ENCODE peak calls at places on chromosome 21, in seven cellular contexts. J is activated CD4-positive, CD25-positive, alpha-beta regulatory T cell treated with anti-CD3 and anti-CD28 coated beads, Interleukin-2, amount 50 U/mL, for 16 hours; H is left kidney; U is sciatic nerve; M is stomach; F is HS-5; W is hepatocyte. Y is an unnamed sample.

GRCh38 chr21:36511484-36512227 is 31.7 kb upstream of the CLDN14 start:
- DNase-seq in J (no peak), H (no peak), U (no peak), M (no peak), F (no peak), W (no peak), Y (no peak)

GRCh38 chr21:43734131-43734634 is 15.3 kb downstream of the PDXK start:
- DNase-seq in J (no peak), H (no peak), U (no peak), M (peak), F (no peak), W (no peak), Y (no peak)

GRCh38 chr21:45120975-45121374 is 46.6 kb downstream of the ADARB1 start:
- DNase-seq in J (no peak), H (peak), U (no peak), M (no peak), F (no peak), W (no peak), Y (no peak)

GRCh38 chr21:28294046-28294445 is 698.6 kb downstream of the LTN1 start:
- DNase-seq in J (no peak), H (no peak), U (no peak), M (no peak), F (peak), W (no peak), Y (no peak)

GRCh38 chr21:43196789-43197188 is 28.0 kb downstream of the CRYAA start:
- DNase-seq in J (no peak), H (peak), U (peak), M (peak), F (no peak), W (peak), Y (no peak)

GRCh38 chr21:15034126-15034848 is 30.5 kb downstream of the NRIP1 start:
- DNase-seq in J (no peak), H (no peak), U (no peak), M (no peak), F (peak), W (no peak), Y (no peak)

GRCh38 chr21:44625756-44626155 is 1.1 kb upstream of the KRTAP10-9 start:
- DNase-seq in J (no peak), H (no peak), U (no peak), M (no peak), F (no peak), W (no peak), Y (no peak)

GRCh38 chr21:16534408-16535099 is 804.8 kb downstream of the USP25 start:
- DNase-seq in J (no peak), H (peak), U (peak), M (peak), F (no peak), W (peak), Y (no peak)

GRCh38 chr21:46431448-46431847 is 27.2 kb upstream of the DIP2A start:
- DNase-seq in J (no peak), H (no peak), U (no peak), M (no peak), F (no peak), W (no peak), Y (no peak)

GRCh38 chr21:37765501-37765900 is 150.8 kb downstream of the KCNJ6 start:
- DNase-seq in J (no peak), H (no peak), U (no peak), M (no peak), F (no peak), W (no peak), Y (no peak)

GRCh38 chr21:35614412-35614901 is 445.9 kb downstream of the SETD4 start:
- DNase-seq in J (no peak), H (peak), U (no peak), M (no peak), F (no peak), W (no peak), Y (no peak)

GRCh38 chr21:34693192-34693810 is 24.5 kb downstream of the CLIC6 start:
- DNase-seq in J (peak), H (peak), U (no peak), M (peak), F (peak), W (peak), Y (no peak)

GRCh38 chr21:33117268-33117888 is 47.4 kb downstream of the OLIG1 start:
- DNase-seq in J (no peak), H (no peak), U (no peak), M (no peak), F (no peak), W (no peak), Y (no peak)

GRCh38 chr21:45698493-45698947 is 55.0 kb downstream of the PCBP3 start:
- DNase-seq in J (no peak), H (no peak), U (no peak), M (no peak), F (peak), W (peak), Y (no peak)

GRCh38 chr21:38848187-38848609 is 42.5 kb downstream of the ETS2 start:
- DNase-seq in J (no peak), H (peak), U (no peak), M (no peak), F (no peak), W (peak), Y (no peak)

GRCh38 chr21:35223480-35224156 is 174.5 kb upstream of the RUNX1 start:
- DNase-seq in J (no peak), H (no peak), U (no peak), M (no peak), F (no peak), W (no peak), Y (no peak)

GRCh38 chr21:35025206-35026152 is 23.6 kb downstream of the RUNX1 start:
- DNase-seq in J (no peak), H (no peak), U (no peak), M (no peak), F (no peak), W (no peak), Y (no peak)

GRCh38 chr21:21688877-21689276 is 690.7 kb downstream of the NCAM2 start:
- DNase-seq in J (no peak), H (peak), U (no peak), M (no peak), F (no peak), W (peak), Y (no peak)

GRCh38 chr21:44054710-44055109 is 42.6 kb downstream of the TRAPPC10 start:
- DNase-seq in J (no peak), H (peak), U (no peak), M (no peak), F (no peak), W (peak), Y (no peak)

GRCh38 chr21:26116456-26117011 is 54.0 kb downstream of the APP start:
- DNase-seq in J (no peak), H (peak), U (no peak), M (no peak), F (peak), W (peak), Y (no peak)

GRCh38 chr21:29332461-29333354 is 34.0 kb downstream of the BACH1 start:
- DNase-seq in J (no peak), H (no peak), U (no peak), M (no peak), F (peak), W (no peak), Y (no peak)

GRCh38 chr21:34983680-34984086 is 65.4 kb downstream of the RUNX1 start:
- DNase-seq in J (peak), H (peak), U (no peak), M (no peak), F (no peak), W (no peak), Y (no peak)

GRCh38 chr21:41170442-41170841 is 2.5 kb downstream of the BACE2 start:
- DNase-seq in J (no peak), H (peak), U (no peak), M (peak), F (no peak), W (peak), Y (no peak)

Y was measured in GM12878.